ENCODE peak calls at places on chromosome 17, in six cellular contexts. A, U, W, B, C and M are unnamed samples.
A peak's percentile ranks its signal among the peaks of the same experiment; 100 is the strongest.

GRCh38 chr17:48620497-48621139 is 5.5 kb upstream of the HOXB8 start:
- DNase-seq in A (no peak), U (peak; percentile 37), W (no peak), B (no peak), C (no peak), M (no peak)

GRCh38 chr17:48047113-48047740 is 932 bp upstream of the NFE2L1 start:
- DNase-seq in A (no peak), U (no peak), W (peak; percentile 22), B (peak; percentile 70), C (no peak), M (no peak)

GRCh38 chr17:73172252-73172651 is 7.4 kb downstream of the SSTR2 start:
- DNase-seq in A (no peak), U (no peak), W (no peak), B (no peak), C (no peak), M (no peak)

GRCh38 chr17:9473716-9474115 is 101.9 kb downstream of the STX8 start:
- DNase-seq in A (no peak), U (no peak), W (peak; percentile 32), B (no peak), C (peak; percentile 61), M (no peak)

GRCh38 chr17:81740395-81740961 is 28.4 kb downstream of the SLC25A10 start:
- DNase-seq in A (no peak), U (peak; percentile 44), W (no peak), B (no peak), C (no peak), M (no peak)

GRCh38 chr17:27631897-27632725 is 1.1 kb downstream of the LGALS9 start:
- DNase-seq in A (no peak), U (no peak), W (no peak), B (no peak), C (no peak), M (no peak)

GRCh38 chr17:68567035-68567434 is 34.1 kb downstream of the FAM20A start:
- DNase-seq in A (no peak), U (no peak), W (peak; percentile 28), B (no peak), C (no peak), M (no peak)

GRCh38 chr17:75530837-75531723 is 5.6 kb downstream of the LLGL2 start:
- DNase-seq in A (no peak), U (no peak), W (no peak), B (no peak), C (no peak), M (no peak)

GRCh38 chr17:7839890-7840260 is 5.9 kb downstream of the KDM6B start:
- DNase-seq in A (no peak), U (peak; percentile 47), W (peak; percentile 28), B (no peak), C (peak; percentile 70), M (peak; percentile 39)

GRCh38 chr17:63838586-63839184 is 3.8 kb downstream of the SMARCD2 start:
- DNase-seq in A (no peak), U (peak; percentile 84), W (no peak), B (no peak), C (peak; percentile 77), M (peak; percentile 85)

GRCh38 chr17:7561589-7562207 is at the start of gene SENP3:
- DNase-seq in A (peak; percentile 92), U (peak; percentile 94), W (peak; percentile 84), B (peak; percentile 94), C (peak; percentile 91), M (peak; percentile 92)

GRCh38 chr17:7849185-7850117 is 5.4 kb upstream of the TMEM88 start:
- DNase-seq in A (no peak), U (peak; percentile 61), W (no peak), B (no peak), C (no peak), M (peak; percentile 48)

GRCh38 chr17:958712-959451 is 20.7 kb downstream of the NXN start:
- DNase-seq in A (no peak), U (no peak), W (no peak), B (no peak), C (peak; percentile 25), M (no peak)

GRCh38 chr17:82495844-82496528 is 23.5 kb upstream of the FOXK2 start:
- DNase-seq in A (no peak), U (peak; percentile 71), W (no peak), B (no peak), C (no peak), M (no peak)

GRCh38 chr17:42456223-42457106 is 2.2 kb upstream of the ATP6V0A1 start:
- DNase-seq in A (no peak), U (no peak), W (peak; percentile 73), B (no peak), C (peak; percentile 90), M (no peak)

GRCh38 chr17:49036270-49036626 is 39.1 kb downstream of the IGF2BP1 start:
- DNase-seq in A (no peak), U (no peak), W (no peak), B (no peak), C (no peak), M (no peak)

GRCh38 chr17:74840989-74841666 is 18.6 kb downstream of the GRIN2C start:
- DNase-seq in A (no peak), U (no peak), W (peak; percentile 42), B (no peak), C (peak; percentile 55), M (peak; percentile 62)